ENCODE peak calls at places on chromosome 15, in ten cellular contexts. One of them, this sample, is unnamed.

GRCh38 chr15:79394231-79394630 is 37.9 kb upstream of the MINAR1 start:
- DNase-seq in stomach: no peak
- DNase-seq in left lung: no peak
- DNase-seq in caudate nucleus: no peak
- DNase-seq in RCC 7860: no peak
- DNase-seq in amygdala: no peak
- DNase-seq in germinal center: no peak
- DNase-seq in COLO829: no peak
- DNase-seq in GM12865: no peak
- DNase-seq in GM04504: peak; percentile 16
- DNase-seq in this sample: no peak

GRCh38 chr15:67545864-67546263 is 3.4 kb downstream of the MAP2K5 start:
- DNase-seq in stomach: no peak
- DNase-seq in left lung: no peak
- DNase-seq in caudate nucleus: no peak
- DNase-seq in RCC 7860: no peak
- DNase-seq in amygdala: no peak
- DNase-seq in germinal center: no peak
- DNase-seq in COLO829: no peak
- DNase-seq in GM12865: no peak
- DNase-seq in GM04504: no peak
- DNase-seq in this sample: no peak

GRCh38 chr15:84975871-84976351 is 5.7 kb upstream of the PDE8A start:
- DNase-seq in stomach: no peak
- DNase-seq in left lung: no peak
- DNase-seq in caudate nucleus: no peak
- DNase-seq in RCC 7860: no peak
- DNase-seq in amygdala: no peak
- DNase-seq in germinal center: no peak
- DNase-seq in COLO829: no peak
- DNase-seq in GM12865: no peak
- DNase-seq in GM04504: no peak
- DNase-seq in this sample: no peak

GRCh38 chr15:92624401-92624991 is 31.1 kb downstream of the FAM174B start:
- DNase-seq in stomach: peak; percentile 57
- DNase-seq in left lung: no peak
- DNase-seq in caudate nucleus: peak; percentile 82
- DNase-seq in RCC 7860: no peak
- DNase-seq in amygdala: peak; percentile 33
- DNase-seq in germinal center: no peak
- DNase-seq in COLO829: peak; percentile 68
- DNase-seq in GM12865: no peak
- DNase-seq in GM04504: no peak
- DNase-seq in this sample: no peak

GRCh38 chr15:82677720-82678323 is 30.7 kb upstream of the CPEB1 start:
- DNase-seq in stomach: no peak
- DNase-seq in left lung: no peak
- DNase-seq in caudate nucleus: no peak
- DNase-seq in RCC 7860: no peak
- DNase-seq in amygdala: no peak
- DNase-seq in germinal center: no peak
- DNase-seq in COLO829: no peak
- DNase-seq in GM12865: no peak
- DNase-seq in GM04504: no peak
- DNase-seq in this sample: no peak

GRCh38 chr15:39574416-39574815 is 6.5 kb upstream of the THBS1 start:
- DNase-seq in stomach: no peak
- DNase-seq in left lung: no peak
- DNase-seq in caudate nucleus: no peak
- DNase-seq in RCC 7860: no peak
- DNase-seq in amygdala: no peak
- DNase-seq in germinal center: no peak
- DNase-seq in COLO829: no peak
- DNase-seq in GM12865: no peak
- DNase-seq in GM04504: peak; percentile 28
- DNase-seq in this sample: no peak

GRCh38 chr15:33808720-33809119 is 159.6 kb upstream of the CHRM5 start:
- DNase-seq in stomach: no peak
- DNase-seq in left lung: no peak
- DNase-seq in caudate nucleus: no peak
- DNase-seq in RCC 7860: no peak
- DNase-seq in amygdala: no peak
- DNase-seq in germinal center: no peak
- DNase-seq in COLO829: no peak
- DNase-seq in GM12865: no peak
- DNase-seq in GM04504: no peak
- DNase-seq in this sample: no peak

GRCh38 chr15:35925634-35926380 is 379.8 kb upstream of the DPH6 start:
- DNase-seq in stomach: no peak
- DNase-seq in left lung: no peak
- DNase-seq in caudate nucleus: no peak
- DNase-seq in RCC 7860: peak; percentile 8
- DNase-seq in amygdala: no peak
- DNase-seq in germinal center: no peak
- DNase-seq in COLO829: no peak
- DNase-seq in GM12865: no peak
- DNase-seq in GM04504: no peak
- DNase-seq in this sample: peak; percentile 36

GRCh38 chr15:87354661-87355410 is 901.7 kb downstream of the NTRK3 start:
- DNase-seq in stomach: no peak
- DNase-seq in left lung: no peak
- DNase-seq in caudate nucleus: no peak
- DNase-seq in RCC 7860: peak; percentile 66
- DNase-seq in amygdala: no peak
- DNase-seq in germinal center: no peak
- DNase-seq in COLO829: no peak
- DNase-seq in GM12865: no peak
- DNase-seq in GM04504: peak; percentile 41
- DNase-seq in this sample: peak; percentile 57

GRCh38 chr15:28885630-28886430 is at the start of gene APBA2:
- DNase-seq in stomach: no peak
- DNase-seq in left lung: no peak
- DNase-seq in caudate nucleus: no peak
- DNase-seq in RCC 7860: no peak
- DNase-seq in amygdala: no peak
- DNase-seq in germinal center: no peak
- DNase-seq in COLO829: no peak
- DNase-seq in GM12865: no peak
- DNase-seq in GM04504: no peak
- DNase-seq in this sample: peak; percentile 23

GRCh38 chr15:21270474-21270873 is 169.8 kb downstream of the POTEB3 start:
- DNase-seq in stomach: no peak
- DNase-seq in left lung: no peak
- DNase-seq in caudate nucleus: no peak
- DNase-seq in RCC 7860: no peak
- DNase-seq in amygdala: no peak
- DNase-seq in germinal center: no peak
- DNase-seq in COLO829: peak; percentile 85
- DNase-seq in GM12865: no peak
- DNase-seq in GM04504: no peak
- DNase-seq in this sample: no peak

GRCh38 chr15:80674245-80674614 is 20.9 kb upstream of the ABHD17C start:
- DNase-seq in stomach: no peak
- DNase-seq in left lung: no peak
- DNase-seq in caudate nucleus: no peak
- DNase-seq in RCC 7860: no peak
- DNase-seq in amygdala: no peak
- DNase-seq in germinal center: no peak
- DNase-seq in COLO829: no peak
- DNase-seq in GM12865: peak; percentile 73
- DNase-seq in GM04504: no peak
- DNase-seq in this sample: no peak

GRCh38 chr15:69074843-69075224 is 60.3 kb downstream of the NOX5 start:
- DNase-seq in stomach: no peak
- DNase-seq in left lung: no peak
- DNase-seq in caudate nucleus: no peak
- DNase-seq in RCC 7860: no peak
- DNase-seq in amygdala: no peak
- DNase-seq in germinal center: no peak
- DNase-seq in COLO829: no peak
- DNase-seq in GM12865: no peak
- DNase-seq in GM04504: no peak
- DNase-seq in this sample: peak; percentile 8

GRCh38 chr15:33215941-33216872 is 21.7 kb upstream of the FMN1 start:
- DNase-seq in stomach: no peak
- DNase-seq in left lung: no peak
- DNase-seq in caudate nucleus: no peak
- DNase-seq in RCC 7860: no peak
- DNase-seq in amygdala: no peak
- DNase-seq in germinal center: peak; percentile 47
- DNase-seq in COLO829: peak; percentile 15
- DNase-seq in GM12865: peak; percentile 34
- DNase-seq in GM04504: no peak
- DNase-seq in this sample: peak; percentile 25

This sample was measured in kidney glomerular epithelial cell.